ENCODE peak calls at places on chromosomes 1 and 21, in five cellular contexts. Q is HCT116, O is PC-3, J is GM23248, H is hepatocyte. P is an unnamed sample.

GRCh38 chr21:35705888-35706287 is 354.4 kb downstream of the SETD4 start:
- DNase-seq in Q (no peak), O (no peak), J (no peak), H (no peak), P (no peak)

GRCh38 chr1:42844592-42845140 is 1.7 kb upstream of the ZNF691 start:
- DNase-seq in Q (no peak), O (no peak), J (peak; percentile 70), H (no peak), P (no peak)

GRCh38 chr1:55669308-55669707 is 454.1 kb upstream of the USP24 start:
- DNase-seq in Q (no peak), O (no peak), J (peak; percentile 81), H (peak; percentile 63), P (no peak)

GRCh38 chr1:172167801-172168596 is 252.5 kb upstream of the C1orf105 start:
- DNase-seq in Q (no peak), O (peak; percentile 33), J (peak; percentile 65), H (no peak), P (no peak)

GRCh38 chr1:14872762-14873161 is 274.3 kb downstream of the KAZN start:
- DNase-seq in Q (no peak), O (no peak), J (no peak), H (no peak), P (no peak)

GRCh38 chr1:53121319-53122172 is 20.9 kb downstream of the SLC1A7 start:
- DNase-seq in Q (no peak), O (peak; percentile 42), J (peak; percentile 67), H (peak; percentile 91), P (no peak)

GRCh38 chr1:29354511-29355098 is 118.3 kb downstream of the PTPRU start:
- DNase-seq in Q (no peak), O (no peak), J (no peak), H (no peak), P (no peak)

GRCh38 chr1:236760480-236760879 is 34.6 kb upstream of the MTR start:
- DNase-seq in Q (no peak), O (no peak), J (no peak), H (no peak), P (no peak)

GRCh38 chr21:29308456-29308783 is 9.7 kb downstream of the BACH1 start:
- DNase-seq in Q (no peak), O (no peak), J (no peak), H (no peak), P (no peak)

GRCh38 chr1:193569096-193569495 is 382.7 kb upstream of the B3GALT2 start:
- DNase-seq in Q (no peak), O (no peak), J (no peak), H (no peak), P (no peak)

GRCh38 chr1:2136386-2136821 is 58.2 kb downstream of the FAAP20 start:
- DNase-seq in Q (no peak), O (no peak), J (no peak), H (no peak), P (no peak)
- TF ChIP-seq EZH2phosphoT487 in Q (no peak), O (no peak), J (no peak), H (no peak), P (no peak)

DNA sequence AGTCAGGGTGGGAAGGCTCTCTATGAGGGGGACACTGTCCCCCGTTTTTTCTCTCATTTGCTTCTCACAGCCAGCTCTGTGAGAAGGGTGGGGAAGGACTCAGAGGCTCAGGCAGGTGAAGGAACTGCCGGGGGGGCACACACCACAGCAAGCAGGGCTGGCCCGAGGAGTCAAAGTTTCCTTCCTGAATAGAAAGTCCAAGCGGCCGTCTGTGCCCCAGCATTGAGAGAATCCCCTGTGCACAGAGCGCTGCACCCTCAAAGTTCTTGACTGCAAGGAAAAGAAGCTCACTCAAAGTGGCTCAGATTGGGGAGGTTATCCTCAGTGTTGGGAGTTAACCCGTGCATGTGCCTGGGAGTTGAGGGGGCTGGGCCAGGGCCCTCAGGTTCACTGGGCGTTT is 145.2 kb upstream of the AJAP1 start:
- DNase-seq in Q (no peak), O (no peak), J (no peak), H (no peak), P (no peak)
- H3K9me3 ChIP-seq in Q (no peaks in the 10 kb centered on the region), O (peaks cover 4% of the 10 kb centered on the region), J (no peaks in the 10 kb centered on the region), H (no peaks in the 10 kb centered on the region), P (no peaks in the 10 kb centered on the region)

GRCh38 chr1:24969616-24970398 is 39.7 kb upstream of the RUNX3 start:
- DNase-seq in Q (no peak), O (no peak), J (no peak), H (no peak), P (no peak)
- TF ChIP-seq EZH2phosphoT487 in Q (no peak), O (no peak), J (no peak), H (no peak), P (no peak)

GRCh38 chr1:247269075-247269580 is 13.3 kb downstream of the VN1R5 start:
- DNase-seq in Q (no peak), O (no peak), J (no peak), H (no peak), P (no peak)
- H3K9me3 ChIP-seq in Q (no peaks in the 10 kb centered on the region), O (no peaks in the 10 kb centered on the region), J (no peaks in the 10 kb centered on the region), H (no peaks in the 10 kb centered on the region), P (no peaks in the 10 kb centered on the region)

GRCh38 chr21:44854664-44855446 is 18.6 kb downstream of the PTTG1IP start:
- DNase-seq in Q (no peak), O (no peak), J (no peak), H (no peak), P (no peak)
- TF ChIP-seq EZH2phosphoT487 in Q (no peak), O (no peak), J (no peak), H (no peak), P (no peak)

DNA sequence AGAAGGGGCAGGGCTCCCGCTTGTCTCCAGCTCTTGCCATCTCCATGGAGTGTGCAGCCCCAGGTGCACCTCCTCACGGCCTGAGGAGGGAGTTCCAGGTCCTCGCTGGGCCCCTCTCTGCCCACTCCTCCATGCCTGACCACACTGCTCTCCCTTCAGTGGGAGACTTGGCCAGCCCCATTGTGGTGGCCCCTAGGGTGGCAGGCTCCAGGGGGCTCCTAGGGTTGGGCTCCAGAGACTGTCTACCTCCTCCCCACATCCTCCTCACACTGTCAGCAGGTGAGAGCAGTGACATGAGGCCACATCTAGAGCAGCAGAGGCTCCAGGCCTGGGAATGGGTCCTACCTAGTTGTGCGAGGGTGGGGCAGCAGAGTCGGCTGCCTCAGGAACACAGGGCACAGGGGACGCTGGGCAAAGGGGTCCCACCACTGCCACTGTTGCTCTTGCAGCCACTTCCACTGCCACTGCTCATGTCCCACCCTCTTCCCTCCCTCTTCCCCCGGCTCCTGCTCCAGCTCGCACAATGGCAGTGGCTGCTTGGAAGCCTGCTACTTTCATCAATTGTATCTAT is 514.8 kb downstream of the MRPL39 start:
- DNase-seq in Q (no peak), O (no peak), J (no peak), H (no peak), P (no peak)
- H3K9me3 ChIP-seq in Q (no peaks in the 10 kb centered on the region), O (peaks cover 12% of the 10 kb centered on the region), J (no peaks in the 10 kb centered on the region), H (peaks cover 6% of the 10 kb centered on the region), P (peaks cover 32% of the 10 kb centered on the region)

DNA sequence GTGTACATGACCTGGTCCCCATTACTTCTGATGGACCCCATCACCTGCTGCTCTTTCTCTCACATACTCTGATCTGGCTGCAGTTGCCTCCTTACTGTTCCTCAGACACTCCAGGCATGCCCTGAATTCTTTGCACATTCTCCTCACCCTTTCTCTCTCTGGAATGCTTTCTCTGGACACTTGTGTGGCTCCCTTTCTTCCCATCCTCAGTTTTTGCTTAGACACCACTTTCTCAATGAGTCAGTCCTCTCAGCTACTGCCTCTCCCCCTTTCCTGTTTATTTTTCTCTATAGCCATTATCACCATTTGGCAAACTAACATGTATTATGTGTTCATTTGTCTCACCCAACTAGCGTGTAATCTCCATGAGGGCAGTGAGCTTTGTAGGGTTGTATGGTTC is 28.1 kb downstream of the PLXNA2 start:
- DNase-seq in Q (no peak), O (peak; percentile 27), J (peak; percentile 67), H (no peak), P (no peak)
- TF ChIP-seq EZH2phosphoT487 in Q (no peak), O (no peak), J (no peak), H (no peak), P (no peak)

DNA sequence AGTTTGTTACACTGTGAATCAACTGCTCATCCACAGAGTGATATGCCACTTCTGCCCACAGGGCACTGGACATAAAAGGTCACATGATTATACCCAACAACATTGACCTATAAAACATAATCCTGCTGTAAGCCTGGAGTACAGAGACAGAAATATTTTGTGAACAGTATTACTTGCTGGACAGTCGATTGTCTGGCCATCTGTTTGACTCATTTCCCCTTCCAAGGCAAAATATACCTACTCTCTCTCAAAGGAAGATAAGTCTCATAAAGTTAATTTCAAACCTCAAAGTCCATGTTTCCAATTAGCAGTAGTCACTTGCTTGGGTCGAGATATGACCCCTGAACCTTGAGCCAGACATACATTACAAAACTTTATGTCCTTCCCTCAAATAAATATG is 39.4 kb upstream of the RGS18 start:
- DNase-seq in Q (no peak), O (no peak), J (no peak), H (no peak), P (no peak)
- H3K9me3 ChIP-seq in Q (no peaks in the 10 kb centered on the region), O (no peaks in the 10 kb centered on the region), J (no peaks in the 10 kb centered on the region), H (no peaks in the 10 kb centered on the region), P (no peaks in the 10 kb centered on the region)